ENCODE peak calls at places on chromosomes 13 and 19, in four cellular contexts. B is stimulated activated naive CD4-positive, alpha-beta T cell; W is transverse colon; H is head of caudate nucleus. R is an unnamed sample.
A peak's percentile ranks its signal among the peaks of the same experiment; 100 is the strongest.

GRCh38 chr13:34942732-34943674 is 933 bp downstream of the NBEA start:
- DNase-seq in B (no peak), H (peak; percentile 22), W (peak; percentile 37), R (peak; percentile 40)

GRCh38 chr19:3024870-3025515 is 4.1 kb downstream of the TLE2 start:
- DNase-seq in W (peak; percentile 41), H (no peak), B (no peak), R (no peak)

GRCh38 chr19:45817725-45818301 is 2.7 kb upstream of the RSPH6A start:
- DNase-seq in W (no peak), H (no peak), B (no peak), R (peak; percentile 34)

GRCh38 chr13:40191186-40191980 is 475.1 kb downstream of the FOXO1 start:
- DNase-seq in H (no peak), W (no peak), B (no peak), R (no peak)

GRCh38 chr13:100808330-100808729 is 133.7 kb upstream of the TMTC4 start:
- DNase-seq in H (no peak), B (no peak), W (no peak), R (no peak)

GRCh38 chr13:19810996-19811881 is 28.5 kb upstream of the PSPC1 start:
- DNase-seq in H (no peak), W (no peak), B (no peak), R (no peak)

GRCh38 chr19:2983351-2984195 is 6.2 kb downstream of the TLE6 start:
- DNase-seq in H (peak; percentile 25), B (no peak), W (peak; percentile 30), R (peak; percentile 58)

GRCh38 chr13:40164137-40164536 is 502.3 kb downstream of the FOXO1 start:
- DNase-seq in W (no peak), H (no peak), B (no peak), R (no peak)

GRCh38 chr13:31920301-31920818 is 111.2 kb upstream of the FRY start:
- DNase-seq in H (no peak), B (no peak), W (no peak), R (no peak)

GRCh38 chr19:1252818-1253513 is 4.6 kb downstream of the MIDN start:
- DNase-seq in W (peak; percentile 91), B (peak; percentile 81), H (peak; percentile 83), R (peak; percentile 94)

GRCh38 chr19:49309087-49309486 is 15.9 kb downstream of the SLC6A16 start:
- DNase-seq in H (no peak), W (no peak), B (no peak), R (no peak)

GRCh38 chr19:45175663-45176345 is 2.2 kb downstream of the TRAPPC6A start:
- DNase-seq in B (no peak), H (no peak), W (no peak), R (no peak)

GRCh38 chr13:51801631-51802099 is 2.3 kb downstream of the DHRS12 start:
- DNase-seq in W (peak; percentile 87), H (peak; percentile 55), B (no peak), R (peak; percentile 88)

GRCh38 chr13:112251930-112252585 is 124.1 kb upstream of the SPACA7 start:
- DNase-seq in H (peak; percentile 29), W (no peak), B (no peak), R (no peak)

GRCh38 chr19:32450217-32450616 is 44.6 kb downstream of the DPY19L3 start:
- DNase-seq in H (no peak), B (no peak), W (no peak), R (no peak)

GRCh38 chr13:79429309-79429708 is 23.3 kb upstream of the RBM26 start:
- DNase-seq in H (no peak), W (no peak), B (no peak), R (no peak)